ENCODE peak calls at places on chromosomes 3 and 15, in eight cellular contexts. X is right cardiac atrium, L is HTR-8/SVneo, P is SJSA1, Y is activated T-cell treated with anti-CD3 and anti-CD28 coated beads for 1 hour, A is tibial artery, R is GM13976, J is H9. C is an unnamed sample.

GRCh38 chr3:150755902-150756301 is 7.1 kb downstream of the SIAH2 start:
- DNase-seq in X (no peak), L (no peak), P (no peak), Y (no peak), A (no peak), R (no peak), J (no peak), C (no peak)

GRCh38 chr15:34239151-34239761 is 14.4 kb downstream of the EMC4 start:
- DNase-seq in X (no peak), L (peak), P (peak), Y (no peak), A (no peak), R (peak), J (no peak), C (peak)

GRCh38 chr3:11558002-11558401 is 85.7 kb downstream of the VGLL4 start:
- DNase-seq in X (no peak), L (no peak), P (peak), Y (no peak), A (peak), R (no peak), J (no peak), C (no peak)

GRCh38 chr3:107258285-107258684 is 119.0 kb upstream of the CCDC54 start:
- DNase-seq in X (no peak), L (no peak), P (no peak), Y (no peak), A (no peak), R (no peak), J (no peak), C (no peak)

GRCh38 chr3:63976166-63976861 is 47.0 kb downstream of the PSMD6 start:
- DNase-seq in X (no peak), L (peak), P (peak), Y (no peak), A (no peak), R (no peak), J (no peak), C (no peak)

GRCh38 chr15:39376371-39376909 is 204.4 kb upstream of the THBS1 start:
- DNase-seq in X (no peak), L (no peak), P (no peak), Y (no peak), A (no peak), R (no peak), J (no peak), C (no peak)

GRCh38 chr15:92385096-92385495 is 8.6 kb upstream of the ST8SIA2 start:
- DNase-seq in X (no peak), L (no peak), P (no peak), Y (no peak), A (no peak), R (no peak), J (no peak), C (no peak)

GRCh38 chr3:41236198-41236597 is 36.9 kb downstream of the CTNNB1 start:
- DNase-seq in X (no peak), L (no peak), P (no peak), Y (no peak), A (no peak), R (no peak), J (no peak), C (no peak)

GRCh38 chr3:146026547-146026946 is 134.4 kb downstream of the PLOD2 start:
- DNase-seq in X (no peak), L (no peak), P (no peak), Y (no peak), A (no peak), R (no peak), J (no peak), C (no peak)

GRCh38 chr3:78724886-78725285 is 1042.9 kb downstream of the ROBO1 start:
- DNase-seq in X (no peak), L (no peak), P (no peak), Y (no peak), A (no peak), R (no peak), J (no peak), C (no peak)

GRCh38 chr15:97909291-97909891 is 51.1 kb upstream of the ARRDC4 start:
- DNase-seq in X (peak), L (peak), P (peak), Y (peak), A (peak), R (peak), J (peak), C (peak)

GRCh38 chr3:128400683-128401082 is 66.0 kb downstream of the DNAJB8 start:
- DNase-seq in X (peak), L (no peak), P (no peak), Y (no peak), A (no peak), R (no peak), J (no peak), C (no peak)

GRCh38 chr3:66754613-66755012 is 243.5 kb upstream of the KBTBD8 start:
- DNase-seq in X (no peak), L (no peak), P (no peak), Y (no peak), A (no peak), R (no peak), J (no peak), C (no peak)

GRCh38 chr3:45841380-45841700 is 579 bp downstream of the LZTFL1 start:
- DNase-seq in X (no peak), L (no peak), P (peak), Y (peak), A (no peak), R (no peak), J (peak), C (no peak)

GRCh38 chr15:62365795-62366442 is 200.8 kb upstream of the C2CD4B start:
- DNase-seq in X (no peak), L (no peak), P (no peak), Y (no peak), A (no peak), R (no peak), J (no peak), C (no peak)

GRCh38 chr3:40179016-40179415 is 130.5 kb upstream of the EIF1B start:
- DNase-seq in X (peak), L (peak), P (peak), Y (peak), A (no peak), R (peak), J (peak), C (peak)

GRCh38 chr15:92082217-92082843 is 228.8 kb downstream of the SLCO3A1 start:
- DNase-seq in X (peak), L (peak), P (peak), Y (peak), A (no peak), R (peak), J (peak), C (peak)

GRCh38 chr3:65785065-65785645 is 253.6 kb downstream of the MAGI1 start:
- DNase-seq in X (no peak), L (peak), P (peak), Y (no peak), A (no peak), R (peak), J (no peak), C (no peak)

GRCh38 chr3:85037203-85037602 is 78.4 kb downstream of the CADM2 start:
- DNase-seq in X (no peak), L (no peak), P (no peak), Y (no peak), A (no peak), R (no peak), J (no peak), C (no peak)

GRCh38 chr3:31412832-31413231 is 119.9 kb upstream of the STT3B start:
- DNase-seq in X (no peak), L (no peak), P (no peak), Y (no peak), A (no peak), R (no peak), J (no peak), C (no peak)

GRCh38 chr3:14879161-14879888 is 60.6 kb downstream of the FGD5 start:
- DNase-seq in X (peak), L (no peak), P (no peak), Y (no peak), A (peak), R (no peak), J (peak), C (no peak)